ENCODE peak calls at places on chromosomes 1 and 21, in seven cellular contexts. One of them, this sample, is unnamed.

GRCh38 chr1:27669876-27670275 is 2.1 kb downstream of the IFI6 start:
- DNase-seq in breast epithelium: no peak
- DNase-seq in H9: no peak
- DNase-seq in RWPE1: no peak
- DNase-seq in gastrocnemius medialis: no peak
- DNase-seq in lower leg skin: no peak
- DNase-seq in prostate gland: no peak
- DNase-seq in this sample: no peak

GRCh38 chr1:62530516-62531154 is 66.7 kb upstream of the ANGPTL3 start:
- DNase-seq in breast epithelium: no peak
- DNase-seq in H9: peak
- DNase-seq in RWPE1: peak
- DNase-seq in gastrocnemius medialis: no peak
- DNase-seq in lower leg skin: no peak
- DNase-seq in prostate gland: peak
- DNase-seq in this sample: no peak

GRCh38 chr1:62229932-62230331 is 35.3 kb downstream of the L1TD1 start:
- DNase-seq in breast epithelium: no peak
- DNase-seq in H9: no peak
- DNase-seq in RWPE1: no peak
- DNase-seq in gastrocnemius medialis: no peak
- DNase-seq in lower leg skin: no peak
- DNase-seq in prostate gland: no peak
- DNase-seq in this sample: no peak

GRCh38 chr1:152309955-152310354 is 15.1 kb downstream of the FLG start:
- DNase-seq in breast epithelium: no peak
- DNase-seq in H9: no peak
- DNase-seq in RWPE1: no peak
- DNase-seq in gastrocnemius medialis: no peak
- DNase-seq in lower leg skin: no peak
- DNase-seq in prostate gland: no peak
- DNase-seq in this sample: peak

GRCh38 chr1:31381394-31382287 is 8.8 kb upstream of the FABP3 start:
- DNase-seq in breast epithelium: no peak
- DNase-seq in H9: no peak
- DNase-seq in RWPE1: no peak
- DNase-seq in gastrocnemius medialis: peak
- DNase-seq in lower leg skin: no peak
- DNase-seq in prostate gland: no peak
- DNase-seq in this sample: no peak

GRCh38 chr1:12150456-12151200 is 16.2 kb upstream of the TNFRSF1B start:
- DNase-seq in breast epithelium: no peak
- DNase-seq in H9: no peak
- DNase-seq in RWPE1: no peak
- DNase-seq in gastrocnemius medialis: no peak
- DNase-seq in lower leg skin: no peak
- DNase-seq in prostate gland: no peak
- DNase-seq in this sample: no peak

GRCh38 chr1:204592246-204592948 is 76.2 kb downstream of the MDM4 start:
- DNase-seq in breast epithelium: no peak
- DNase-seq in H9: no peak
- DNase-seq in RWPE1: no peak
- DNase-seq in gastrocnemius medialis: no peak
- DNase-seq in lower leg skin: no peak
- DNase-seq in prostate gland: no peak
- DNase-seq in this sample: no peak

GRCh38 chr1:61157420-61157987 is 75.1 kb downstream of the NFIA start:
- DNase-seq in breast epithelium: no peak
- DNase-seq in H9: no peak
- DNase-seq in RWPE1: no peak
- DNase-seq in gastrocnemius medialis: no peak
- DNase-seq in lower leg skin: no peak
- DNase-seq in prostate gland: no peak
- DNase-seq in this sample: no peak

GRCh38 chr1:100950776-100951175 is 54.9 kb downstream of the SLC30A7 start:
- DNase-seq in breast epithelium: no peak
- DNase-seq in H9: peak
- DNase-seq in RWPE1: no peak
- DNase-seq in gastrocnemius medialis: no peak
- DNase-seq in lower leg skin: no peak
- DNase-seq in prostate gland: no peak
- DNase-seq in this sample: no peak

GRCh38 chr1:150763631-150764223 is 1.9 kb downstream of the CTSS start:
- DNase-seq in breast epithelium: no peak
- DNase-seq in H9: no peak
- DNase-seq in RWPE1: no peak
- DNase-seq in gastrocnemius medialis: no peak
- DNase-seq in lower leg skin: no peak
- DNase-seq in prostate gland: no peak
- DNase-seq in this sample: no peak

GRCh38 chr21:32411366-32412161 is 942 bp upstream of the EVA1C start:
- DNase-seq in breast epithelium: peak
- DNase-seq in H9: peak
- DNase-seq in RWPE1: no peak
- DNase-seq in gastrocnemius medialis: peak
- DNase-seq in lower leg skin: peak
- DNase-seq in prostate gland: peak
- DNase-seq in this sample: peak

GRCh38 chr1:86741947-86742572 is 37.7 kb downstream of the SH3GLB1 start:
- DNase-seq in breast epithelium: no peak
- DNase-seq in H9: no peak
- DNase-seq in RWPE1: peak
- DNase-seq in gastrocnemius medialis: no peak
- DNase-seq in lower leg skin: peak
- DNase-seq in prostate gland: peak
- DNase-seq in this sample: no peak

GRCh38 chr1:56424744-56425493 is 154.4 kb downstream of the PLPP3 start:
- DNase-seq in breast epithelium: no peak
- DNase-seq in H9: no peak
- DNase-seq in RWPE1: peak
- DNase-seq in gastrocnemius medialis: peak
- DNase-seq in lower leg skin: peak
- DNase-seq in prostate gland: no peak
- DNase-seq in this sample: peak

DNA sequence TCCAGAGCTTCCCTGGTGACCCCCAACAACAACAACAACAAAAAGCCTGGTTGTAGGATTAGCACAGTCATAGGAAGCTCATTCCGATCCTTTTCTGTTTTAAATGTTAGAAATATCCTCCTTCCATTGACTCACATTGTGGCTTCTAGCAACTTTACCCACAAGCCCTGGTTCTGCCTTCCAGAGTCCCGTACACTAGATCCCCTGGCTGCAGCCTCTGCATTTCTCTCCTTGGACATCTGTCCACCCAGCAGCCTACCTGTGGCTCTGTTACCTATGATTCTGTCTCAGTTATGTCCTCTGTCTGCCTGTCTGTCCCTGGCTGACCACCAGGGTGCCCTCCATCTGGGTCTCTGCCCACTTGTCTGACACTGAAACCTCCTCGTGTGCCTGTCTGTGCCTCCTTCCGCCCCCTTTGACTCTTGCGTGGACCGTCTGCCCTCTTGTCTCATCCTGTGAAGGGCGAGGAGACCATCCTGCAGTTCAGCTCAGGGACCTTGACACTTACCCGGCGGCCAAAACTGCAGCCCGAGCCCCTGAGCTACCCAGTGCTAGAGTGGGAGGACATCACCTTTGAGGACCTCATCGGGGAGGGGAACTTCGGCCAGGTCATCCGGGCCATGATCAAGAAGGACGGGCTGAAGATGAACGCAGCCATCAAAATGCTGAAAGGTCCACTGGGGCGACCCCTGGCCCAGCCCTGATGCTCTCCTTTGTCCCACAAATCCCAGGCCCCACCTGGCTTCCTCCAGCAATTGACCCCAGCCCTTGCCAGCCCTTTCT is 16.1 kb downstream of the TIE1 start:
- DNase-seq in breast epithelium: no peak
- DNase-seq in H9: no peak
- DNase-seq in RWPE1: no peak
- DNase-seq in gastrocnemius medialis: no peak
- DNase-seq in lower leg skin: no peak
- DNase-seq in prostate gland: no peak
- DNase-seq in this sample: no peak
- TF ChIP-seq CTCF in breast epithelium: no peak
- TF ChIP-seq CTCF in H9: peak
- TF ChIP-seq CTCF in RWPE1: no peak
- TF ChIP-seq CTCF in gastrocnemius medialis: no peak
- TF ChIP-seq CTCF in lower leg skin: no peak
- TF ChIP-seq CTCF in prostate gland: no peak
- TF ChIP-seq CTCF in this sample: no peak

GRCh38 chr21:43829575-43830119 is 35.4 kb upstream of the AGPAT3 start:
- DNase-seq in breast epithelium: no peak
- DNase-seq in H9: no peak
- DNase-seq in RWPE1: no peak
- DNase-seq in gastrocnemius medialis: no peak
- DNase-seq in lower leg skin: no peak
- DNase-seq in prostate gland: no peak
- DNase-seq in this sample: no peak
- TF ChIP-seq CTCF in breast epithelium: no peak
- TF ChIP-seq CTCF in H9: peak
- TF ChIP-seq CTCF in RWPE1: no peak
- TF ChIP-seq CTCF in gastrocnemius medialis: no peak
- TF ChIP-seq CTCF in lower leg skin: no peak
- TF ChIP-seq CTCF in prostate gland: no peak
- TF ChIP-seq CTCF in this sample: no peak

GRCh38 chr1:202329891-202330290 is 11.8 kb downstream of the UBE2T start:
- DNase-seq in breast epithelium: no peak
- DNase-seq in H9: no peak
- DNase-seq in RWPE1: no peak
- DNase-seq in gastrocnemius medialis: no peak
- DNase-seq in lower leg skin: no peak
- DNase-seq in prostate gland: no peak
- DNase-seq in this sample: no peak
- TF ChIP-seq CTCF in breast epithelium: no peak
- TF ChIP-seq CTCF in H9: peak
- TF ChIP-seq CTCF in RWPE1: no peak
- TF ChIP-seq CTCF in gastrocnemius medialis: no peak
- TF ChIP-seq CTCF in lower leg skin: no peak
- TF ChIP-seq CTCF in prostate gland: no peak
- TF ChIP-seq CTCF in this sample: no peak

DNA sequence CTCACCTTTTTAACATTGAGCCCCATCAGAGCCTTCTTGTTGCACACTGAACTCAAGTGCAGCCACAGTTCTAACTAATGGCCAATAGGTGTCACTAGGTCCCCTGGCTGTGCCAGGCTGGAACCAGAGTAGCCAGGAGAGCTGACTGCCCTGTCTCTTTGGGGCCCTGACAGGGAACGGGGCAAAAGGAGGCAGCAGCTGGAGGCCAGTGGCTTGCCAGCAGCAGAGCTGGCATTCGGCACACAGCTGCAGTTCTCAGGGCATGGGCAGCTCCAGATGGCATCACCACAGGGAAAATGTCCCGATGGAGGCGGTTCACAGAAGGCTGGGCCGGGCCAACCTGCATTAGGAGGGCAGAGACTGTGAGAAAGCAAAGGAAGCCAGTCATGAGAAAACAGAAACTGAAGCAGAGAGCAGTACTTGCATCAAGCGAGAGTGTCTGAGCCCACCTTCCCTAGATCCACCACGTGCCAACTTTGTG is 188.6 kb downstream of the FCRL5 start:
- DNase-seq in breast epithelium: no peak
- DNase-seq in H9: peak
- DNase-seq in RWPE1: peak
- DNase-seq in gastrocnemius medialis: no peak
- DNase-seq in lower leg skin: no peak
- DNase-seq in prostate gland: no peak
- DNase-seq in this sample: no peak
- TF ChIP-seq CTCF in breast epithelium: peak
- TF ChIP-seq CTCF in H9: peak
- TF ChIP-seq CTCF in RWPE1: peak
- TF ChIP-seq CTCF in gastrocnemius medialis: no peak
- TF ChIP-seq CTCF in lower leg skin: no peak
- TF ChIP-seq CTCF in prostate gland: no peak
- TF ChIP-seq CTCF in this sample: no peak

GRCh38 chr1:115477071-115477470 is 139.0 kb upstream of the NGF start:
- DNase-seq in breast epithelium: peak
- DNase-seq in H9: peak
- DNase-seq in RWPE1: no peak
- DNase-seq in gastrocnemius medialis: no peak
- DNase-seq in lower leg skin: no peak
- DNase-seq in prostate gland: no peak
- DNase-seq in this sample: no peak

GRCh38 chr1:115475901-115476300 is 137.9 kb upstream of the NGF start:
- DNase-seq in breast epithelium: no peak
- DNase-seq in H9: no peak
- DNase-seq in RWPE1: no peak
- DNase-seq in gastrocnemius medialis: no peak
- DNase-seq in lower leg skin: no peak
- DNase-seq in prostate gland: no peak
- DNase-seq in this sample: no peak

GRCh38 chr1:115475252-115475651 is 137.2 kb upstream of the NGF start:
- DNase-seq in breast epithelium: no peak
- DNase-seq in H9: peak
- DNase-seq in RWPE1: no peak
- DNase-seq in gastrocnemius medialis: no peak
- DNase-seq in lower leg skin: no peak
- DNase-seq in prostate gland: no peak
- DNase-seq in this sample: no peak

GRCh38 chr1:115478933-115479551 is 141.0 kb upstream of the NGF start:
- DNase-seq in breast epithelium: peak
- DNase-seq in H9: peak
- DNase-seq in RWPE1: no peak
- DNase-seq in gastrocnemius medialis: no peak
- DNase-seq in lower leg skin: no peak
- DNase-seq in prostate gland: peak
- DNase-seq in this sample: no peak

DNA sequence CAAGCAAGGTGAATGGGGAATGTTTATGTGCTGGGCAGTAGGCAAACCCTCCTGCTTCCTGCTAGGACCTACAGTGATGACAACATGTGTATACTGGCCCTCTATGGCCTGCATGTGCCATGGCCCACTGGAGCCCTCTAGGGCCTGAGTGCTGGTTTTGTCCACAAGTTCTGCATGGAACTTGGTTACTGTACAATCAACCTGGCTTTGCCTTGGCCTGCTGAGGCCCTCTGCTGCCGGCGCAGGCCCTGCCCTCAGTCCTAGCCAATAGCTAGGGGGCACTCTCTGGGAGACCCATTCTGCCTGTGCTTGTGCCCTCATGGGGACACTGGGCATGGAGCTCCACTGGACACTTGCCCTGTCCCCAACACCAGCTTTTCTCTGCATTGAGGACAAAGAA is 138.6 kb upstream of the NGF start:
- DNase-seq in breast epithelium: no peak
- DNase-seq in H9: peak
- DNase-seq in RWPE1: no peak
- DNase-seq in gastrocnemius medialis: no peak
- DNase-seq in lower leg skin: no peak
- DNase-seq in prostate gland: no peak
- DNase-seq in this sample: no peak
- TF ChIP-seq CTCF in breast epithelium: no peak
- TF ChIP-seq CTCF in H9: no peak
- TF ChIP-seq CTCF in RWPE1: no peak
- TF ChIP-seq CTCF in gastrocnemius medialis: no peak
- TF ChIP-seq CTCF in lower leg skin: no peak
- TF ChIP-seq CTCF in prostate gland: no peak
- TF ChIP-seq CTCF in this sample: no peak

This sample was measured in uterus.